ENCODE peak calls at places on chromosomes 7 and 10, in ten cellular contexts. E, S, F, T, D, B, P, A, C and Y are unnamed samples.

GRCh38 chr7:85947767-85948166 is 695.9 kb upstream of the GRM3 start:
- DNase-seq in P (no peak), A (no peak), C (no peak), B (no peak), T (no peak), F (no peak), S (no peak), D (no peak), E (no peak), Y (no peak)

GRCh38 chr10:48497965-48498770 is 106.7 kb downstream of the ARHGAP22 start:
- DNase-seq in A (no peak), B (peak; percentile 36), T (no peak), F (no peak), P (peak; percentile 2), S (no peak), C (peak; percentile 35), D (no peak), E (no peak), Y (no peak)

GRCh38 chr10:130422366-130423324 is 286.5 kb downstream of the GLRX3 start:
- DNase-seq in T (no peak), F (no peak), P (peak; percentile 56), B (no peak), C (peak; percentile 52), A (no peak), S (no peak), E (peak; percentile 11), D (no peak), Y (no peak)

GRCh38 chr7:45596665-45597095 is 22.5 kb downstream of the ADCY1 start:
- DNase-seq in A (no peak), T (peak; percentile 51), E (no peak), D (no peak), F (no peak), B (peak; percentile 17), C (no peak), P (no peak), S (no peak), Y (no peak)

GRCh38 chr10:8063128-8063908 is 8.8 kb downstream of the GATA3 start:
- DNase-seq in S (no peak), P (no peak), T (no peak), A (no peak), B (no peak), F (no peak), C (no peak), D (no peak), E (no peak), Y (no peak)

GRCh38 chr7:23273141-23273599 is 26.0 kb upstream of the MALSU1 start:
- DNase-seq in P (peak; percentile 97), A (peak; percentile 94), F (peak; percentile 60), E (peak; percentile 99), B (peak; percentile 91), C (no peak), D (peak; percentile 30), S (peak; percentile 84), T (peak; percentile 81), Y (peak; percentile 96)

GRCh38 chr10:44955408-44956070 is 4.1 kb upstream of the RASSF4 start:
- DNase-seq in C (peak; percentile 79), S (peak; percentile 5), F (peak; percentile 56), D (no peak), A (no peak), P (no peak), B (no peak), E (no peak), T (no peak), Y (no peak)

GRCh38 chr7:904847-905246 is 28.5 kb downstream of the GET4 start:
- DNase-seq in A (peak; percentile 73), P (no peak), S (no peak), B (no peak), D (no peak), E (peak; percentile 87), F (peak; percentile 72), C (peak; percentile 83), T (no peak), Y (peak; percentile 29)

GRCh38 chr7:120725376-120726039 is 132.4 kb downstream of the TSPAN12 start:
- DNase-seq in C (no peak), T (peak; percentile 19), A (peak; percentile 38), P (no peak), B (no peak), F (peak; percentile 49), S (no peak), D (no peak), E (peak; percentile 49), Y (peak; percentile 43)
- H3K4me3 ChIP-seq in C (no peak overlapping the region), T (no peak overlapping the region), A (no peak overlapping the region), P (no peak overlapping the region), B (no peak overlapping the region), F (no peak overlapping the region), S (no peak overlapping the region), D (no peak overlapping the region), E (no peak overlapping the region), Y (no peak overlapping the region)

GRCh38 chr10:14604181-14605142 is 170.2 kb downstream of the FAM107B start:
- DNase-seq in P (peak; percentile 44), E (peak; percentile 72), F (peak; percentile 72), C (peak; percentile 87), S (peak; percentile 88), A (peak; percentile 82), D (peak; percentile 22), B (peak; percentile 88), T (peak; percentile 27), Y (peak; percentile 69)

GRCh38 chr10:14609178-14609577 is 165.5 kb downstream of the FAM107B start:
- DNase-seq in S (no peak), A (no peak), E (no peak), T (no peak), F (no peak), C (no peak), B (no peak), D (no peak), P (no peak), Y (no peak)

GRCh38 chr10:14608381-14609001 is 166.2 kb downstream of the FAM107B start:
- DNase-seq in E (peak; percentile 87), B (no peak), F (no peak), D (no peak), C (no peak), T (no peak), P (no peak), S (no peak), A (no peak), Y (no peak)

GRCh38 chr10:14605231-14605925 is 169.3 kb downstream of the FAM107B start:
- DNase-seq in E (peak; percentile 29), S (no peak), T (no peak), F (peak; percentile 44), D (no peak), A (peak; percentile 53), B (no peak), C (no peak), P (no peak), Y (peak; percentile 83)

DNA sequence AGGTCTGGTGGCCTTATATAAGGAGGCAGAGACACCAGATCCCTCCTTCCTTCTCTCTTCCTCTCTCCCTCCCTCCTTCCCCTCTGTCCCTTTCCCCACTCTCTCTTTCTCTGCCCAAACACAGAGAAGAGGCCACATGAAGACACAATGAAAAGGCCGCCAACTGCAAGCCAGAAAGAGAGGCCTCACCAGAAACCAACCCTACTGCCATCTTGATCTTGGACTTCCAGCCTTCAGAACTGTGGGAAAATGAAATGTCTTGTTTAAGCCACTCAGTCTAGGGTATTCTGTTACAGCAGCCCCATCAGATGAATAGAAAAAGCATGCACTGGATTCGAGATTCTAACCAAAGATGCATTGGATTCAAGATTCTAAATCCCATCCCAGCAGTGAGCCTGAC is 168.1 kb downstream of the FAM107B start:
- DNase-seq in C (no peak), P (no peak), T (no peak), E (no peak), B (no peak), D (no peak), A (no peak), F (no peak), S (no peak), Y (no peak)
- TF ChIP-seq CTCF in C (no peak), P (no peak), T (no peak), E (no peak), B (no peak), D (no peak), A (no peak), F (no peak), S (no peak), Y (no peak)

DNA sequence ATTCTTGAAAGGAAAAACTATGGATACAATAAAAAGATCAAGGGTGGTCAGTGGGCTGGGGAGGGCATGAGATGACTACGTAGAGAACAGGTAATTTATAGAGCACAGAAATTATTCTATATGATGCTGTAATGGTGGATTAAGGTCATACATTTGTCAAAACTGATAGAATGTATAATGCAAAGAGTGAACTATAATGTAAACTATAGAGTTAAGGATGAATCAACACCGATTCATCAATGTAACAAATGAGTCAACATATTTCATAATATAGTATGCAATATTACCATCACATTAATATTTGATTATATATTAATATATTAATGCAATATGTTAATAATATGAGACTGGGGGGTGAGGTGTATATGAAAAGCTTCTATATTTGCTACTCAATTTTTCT is 555.6 kb upstream of the POT1 start:
- DNase-seq in F (no peak), D (no peak), T (no peak), P (no peak), E (no peak), B (no peak), C (no peak), A (no peak), S (no peak), Y (peak; percentile 31)
- H3K4me3 ChIP-seq in F (no peak overlapping the region), D (no peak overlapping the region), T (no peak overlapping the region), P (no peak overlapping the region), E (no peak overlapping the region), B (no peak overlapping the region), C (no peak overlapping the region), A (no peak overlapping the region), S (no peak overlapping the region), Y (no peak overlapping the region)

GRCh38 chr7:111931016-111931517 is 275.1 kb downstream of the DOCK4 start:
- DNase-seq in T (peak; percentile 68), F (no peak), C (no peak), P (no peak), S (no peak), B (no peak), D (no peak), A (peak; percentile 71), E (no peak), Y (peak; percentile 34)

GRCh38 chr7:111927383-111928019 is 278.7 kb downstream of the DOCK4 start:
- DNase-seq in S (no peak), D (no peak), P (no peak), B (no peak), A (no peak), C (no peak), F (no peak), T (no peak), E (no peak), Y (no peak)

GRCh38 chr7:111933614-111934013 is 272.6 kb downstream of the DOCK4 start:
- DNase-seq in A (peak; percentile 33), S (no peak), F (peak; percentile 80), T (no peak), C (no peak), P (no peak), D (no peak), E (peak; percentile 6), B (no peak), Y (no peak)

GRCh38 chr7:111929258-111929657 is 276.9 kb downstream of the DOCK4 start:
- DNase-seq in T (no peak), P (no peak), F (no peak), B (no peak), A (no peak), S (no peak), E (no peak), D (no peak), C (no peak), Y (no peak)

DNA sequence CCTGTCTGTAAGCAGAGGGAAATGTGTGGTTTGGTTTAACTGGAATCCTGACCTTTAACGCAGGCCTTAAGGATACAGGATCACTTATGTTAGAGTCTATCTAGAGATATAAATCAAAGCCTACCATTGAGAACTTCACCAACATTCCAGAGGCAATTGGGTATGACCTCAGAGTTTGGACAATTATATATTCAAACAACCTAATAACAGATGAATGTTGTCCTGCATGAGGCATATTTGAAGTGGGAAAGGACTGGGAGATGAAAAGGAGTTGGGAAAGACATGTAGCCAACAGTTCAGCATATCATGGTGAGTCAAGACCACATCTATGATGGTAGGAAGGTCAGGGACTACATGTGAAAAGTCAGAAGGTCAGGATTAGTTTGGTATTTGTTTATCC is 274.2 kb downstream of the DOCK4 start:
- DNase-seq in A (peak; percentile 47), P (no peak), B (no peak), D (no peak), F (no peak), E (no peak), T (peak; percentile 15), C (no peak), S (no peak), Y (no peak)
- TF ChIP-seq CTCF in A (no peak), P (no peak), B (no peak), D (no peak), F (no peak), E (no peak), T (no peak), C (no peak), S (no peak), Y (no peak)